ENCODE peak calls at places on chromosomes 1 and 21, in six cellular contexts. J, C, O, B, X and F are unnamed samples.

GRCh38 chr1:93878501-93878888 is 511 bp downstream of the DNTTIP2 start:
- DNase-seq in C (peak), J (no peak), X (no peak), B (peak), O (no peak), F (peak)

GRCh38 chr1:201021333-201022177 is 2.0 kb downstream of the KIF21B start:
- DNase-seq in J (no peak), C (no peak), O (no peak), X (no peak), B (no peak), F (no peak)

GRCh38 chr1:936348-936747 is 12.6 kb downstream of the SAMD11 start:
- DNase-seq in C (no peak), B (no peak), J (no peak), X (no peak), O (no peak), F (no peak)

GRCh38 chr1:183870351-183871077 is 65.6 kb downstream of the RGL1 start:
- DNase-seq in C (no peak), B (peak), J (no peak), X (no peak), O (peak), F (no peak)

GRCh38 chr1:208178091-208178529 is 66.1 kb downstream of the PLXNA2 start:
- DNase-seq in O (no peak), X (no peak), C (no peak), B (peak), J (no peak), F (no peak)

GRCh38 chr21:34807881-34808568 is 139.2 kb downstream of the CLIC6 start:
- DNase-seq in B (no peak), J (peak), C (peak), X (no peak), O (peak), F (no peak)

GRCh38 chr1:100861379-100861778 is 33.3 kb downstream of the EXTL2 start:
- DNase-seq in J (no peak), O (no peak), C (no peak), B (no peak), X (no peak), F (no peak)

GRCh38 chr1:226627050-226627755 is 78.6 kb downstream of the STUM start:
- DNase-seq in J (no peak), X (no peak), C (no peak), O (peak), B (peak), F (no peak)

GRCh38 chr1:20031161-20031560 is 38.8 kb upstream of the PLA2G5 start:
- DNase-seq in X (no peak), B (no peak), J (no peak), C (no peak), O (no peak), F (no peak)

GRCh38 chr1:117795190-117795589 is 134.2 kb downstream of the GDAP2 start:
- DNase-seq in O (no peak), C (no peak), B (no peak), J (no peak), X (no peak), F (no peak)

GRCh38 chr1:59680044-59680443 is 134.7 kb upstream of the HOOK1 start:
- DNase-seq in C (no peak), J (no peak), B (no peak), O (no peak), X (no peak), F (peak)

GRCh38 chr1:7953850-7954609 is 7.5 kb upstream of the PARK7 start:
- DNase-seq in X (peak), C (peak), O (peak), J (peak), B (peak), F (peak)

GRCh38 chr1:114037503-114037890 is 58.2 kb downstream of the OLFML3 start:
- DNase-seq in C (no peak), J (no peak), O (no peak), X (no peak), B (no peak), F (no peak)

GRCh38 chr21:22399717-22400520 is 1401.7 kb downstream of the NCAM2 start:
- DNase-seq in O (no peak), B (no peak), J (no peak), X (no peak), C (no peak), F (no peak)